ENCODE peak calls at places on chromosome 12, in nine cellular contexts. Q is sigmoid colon, O is mesothelial cell of epicardium, Z is lower leg skin, X is neural progenitor cell, C is foreskin keratinocyte, J is foreskin fibroblast, R is neural crest cell, E is K562. S is an unnamed sample.

GRCh38 chr12:44503329-44503728 is 372.8 kb downstream of the NELL2 start:
- DNase-seq in Q (no peak), O (no peak), Z (no peak), X (no peak), C (no peak), J (no peak), R (no peak), E (no peak), S (no peak)

GRCh38 chr12:56046027-56046780 is 4.5 kb downstream of the RPS26 start:
- DNase-seq in Q (no peak), O (no peak), Z (no peak), X (no peak), C (no peak), J (peak), R (no peak), E (peak), S (no peak)

GRCh38 chr12:104243551-104243950 is 28.0 kb downstream of the TXNRD1 start:
- DNase-seq in Q (no peak), O (no peak), Z (no peak), X (no peak), C (no peak), J (no peak), R (no peak), E (no peak), S (no peak)

GRCh38 chr12:95999484-95999883 is 3.3 kb upstream of the HAL start:
- DNase-seq in Q (no peak), O (no peak), Z (no peak), X (no peak), C (no peak), J (no peak), R (no peak), E (no peak), S (no peak)

GRCh38 chr12:52050116-52050770 is 999 bp upstream of the NR4A1 start:
- DNase-seq in Q (peak), O (no peak), Z (no peak), X (no peak), C (no peak), J (no peak), R (peak), E (no peak), S (no peak)

GRCh38 chr12:89706551-89707348 is 1.9 kb downstream of the ATP2B1 start:
- DNase-seq in Q (peak), O (no peak), Z (no peak), X (peak), C (no peak), J (no peak), R (no peak), E (no peak), S (no peak)

GRCh38 chr12:50024804-50025186 is 499 bp downstream of the RACGAP1 start:
- DNase-seq in Q (no peak), O (no peak), Z (no peak), X (no peak), C (no peak), J (no peak), R (no peak), E (peak), S (no peak)

GRCh38 chr12:107844312-107844921 is 69.9 kb downstream of the ASCL4 start:
- DNase-seq in Q (no peak), O (no peak), Z (no peak), X (peak), C (no peak), J (no peak), R (peak), E (no peak), S (peak)

GRCh38 chr12:57247041-57247440 is 3.9 kb downstream of the STAC3 start:
- DNase-seq in Q (no peak), O (no peak), Z (no peak), X (no peak), C (no peak), J (no peak), R (no peak), E (no peak), S (no peak)

GRCh38 chr12:41605528-41606295 is 417.6 kb downstream of the PDZRN4 start:
- DNase-seq in Q (no peak), O (no peak), Z (no peak), X (no peak), C (no peak), J (no peak), R (no peak), E (no peak), S (no peak)

GRCh38 chr12:96447256-96447655 is 42.1 kb upstream of the CFAP54 start:
- DNase-seq in Q (no peak), O (no peak), Z (no peak), X (no peak), C (no peak), J (no peak), R (no peak), E (no peak), S (no peak)

GRCh38 chr12:62865860-62866407 is 69.0 kb downstream of the PPM1H start:
- DNase-seq in Q (no peak), O (no peak), Z (no peak), X (peak), C (no peak), J (no peak), R (no peak), E (no peak), S (no peak)

GRCh38 chr12:2795291-2796186 is 769 bp downstream of the FKBP4 start:
- DNase-seq in Q (peak), O (peak), Z (peak), X (peak), C (no peak), J (peak), R (peak), E (peak), S (peak)

GRCh38 chr12:80412343-80412953 is 31.6 kb upstream of the PTPRQ start:
- DNase-seq in Q (no peak), O (no peak), Z (no peak), X (peak), C (no peak), J (peak), R (no peak), E (peak), S (no peak)

GRCh38 chr12:48336564-48336963 is 14.2 kb downstream of the ZNF641 start:
- DNase-seq in Q (no peak), O (no peak), Z (no peak), X (peak), C (no peak), J (no peak), R (no peak), E (peak), S (no peak)

DNA sequence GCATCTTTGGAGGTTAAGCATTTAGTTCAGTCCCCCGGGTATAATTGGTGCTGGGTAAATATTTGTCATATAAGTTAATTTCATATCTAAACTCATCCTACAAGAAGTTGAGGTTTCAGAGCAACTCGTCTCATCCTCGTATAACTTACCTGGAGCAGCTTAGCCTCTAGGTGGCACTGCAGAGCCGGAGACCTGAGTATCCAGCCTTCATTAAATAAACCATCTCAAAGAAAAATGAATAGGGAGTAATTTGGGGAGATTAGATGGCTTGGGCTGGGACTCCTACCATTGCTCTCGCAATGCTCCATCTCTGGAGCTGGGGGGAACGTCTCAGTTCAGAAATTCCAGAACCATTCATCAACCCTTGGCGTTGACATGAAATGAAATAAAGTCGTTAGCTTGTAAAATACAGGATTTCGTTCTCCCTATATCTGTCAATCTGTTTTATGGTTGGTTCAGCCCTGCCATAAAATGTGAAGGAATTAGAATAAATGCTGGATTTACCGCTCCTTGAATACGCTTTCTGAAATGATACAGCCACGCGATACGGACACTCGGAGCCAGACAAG is 122.9 kb upstream of the TMEM132D start:
- DNase-seq in Q (no peak), O (peak), Z (no peak), X (peak), C (no peak), J (no peak), R (peak), E (peak), S (no peak)
- TF ChIP-seq CTCF in Q (no peak), O (peak), Z (no peak), X (peak), C (peak), J (peak), R (peak), E (peak), S (no peak)

GRCh38 chr12:34604227-34604626 is 581.9 kb downstream of the ALG10 start:
- DNase-seq in Q (no peak), O (no peak), Z (no peak), X (no peak), C (no peak), J (no peak), R (no peak), E (no peak), S (no peak)
- TF ChIP-seq CTCF in Q (no peak), O (no peak), Z (no peak), X (no peak), C (no peak), J (no peak), R (no peak), E (no peak), S (no peak)

GRCh38 chr12:120363274-120363855 is 5.6 kb downstream of the MSI1 start:
- DNase-seq in Q (no peak), O (no peak), Z (no peak), X (peak), C (no peak), J (no peak), R (no peak), E (no peak), S (no peak)
- TF ChIP-seq CTCF in Q (no peak), O (no peak), Z (no peak), X (peak), C (no peak), J (no peak), R (no peak), E (no peak), S (no peak)

GRCh38 chr12:54622463-54623183 is 12.1 kb downstream of the LACRT start:
- DNase-seq in Q (no peak), O (no peak), Z (no peak), X (no peak), C (no peak), J (peak), R (no peak), E (no peak), S (no peak)
- TF ChIP-seq CTCF in Q (no peak), O (peak), Z (no peak), X (peak), C (peak), J (peak), R (peak), E (peak), S (peak)

GRCh38 chr12:98579347-98579746 is 14.1 kb upstream of the SLC25A3 start:
- DNase-seq in Q (no peak), O (no peak), Z (no peak), X (no peak), C (no peak), J (no peak), R (no peak), E (no peak), S (no peak)

GRCh38 chr12:98580695-98581094 is 12.8 kb upstream of the SLC25A3 start:
- DNase-seq in Q (no peak), O (no peak), Z (no peak), X (no peak), C (no peak), J (no peak), R (no peak), E (no peak), S (no peak)

GRCh38 chr12:98578821-98579220 is 14.7 kb upstream of the SLC25A3 start:
- DNase-seq in Q (no peak), O (no peak), Z (no peak), X (no peak), C (no peak), J (no peak), R (no peak), E (peak), S (no peak)

GRCh38 chr12:98578392-98578791 is 15.1 kb upstream of the SLC25A3 start:
- DNase-seq in Q (no peak), O (no peak), Z (no peak), X (no peak), C (no peak), J (no peak), R (no peak), E (no peak), S (no peak)

DNA sequence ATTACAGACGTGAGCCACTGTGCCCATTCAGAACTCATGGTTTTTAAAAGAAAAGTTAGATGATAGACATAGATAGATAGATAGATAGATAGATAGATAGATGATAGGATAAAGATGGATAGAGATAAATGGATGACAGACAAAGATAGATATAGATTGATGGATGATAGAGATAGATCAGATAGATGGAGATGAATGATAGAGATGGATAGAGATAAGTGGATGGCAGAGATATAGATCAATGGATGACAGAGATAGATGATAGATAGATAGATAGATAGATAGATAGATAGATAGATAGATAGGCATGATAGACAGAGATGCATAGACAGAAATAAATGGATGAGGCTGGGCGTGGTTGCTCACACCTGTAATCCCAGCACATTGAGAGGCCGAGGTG is 13.7 kb upstream of the SLC25A3 start:
- DNase-seq in Q (no peak), O (no peak), Z (no peak), X (no peak), C (no peak), J (no peak), R (no peak), E (no peak), S (no peak)
- TF ChIP-seq CTCF in Q (no peak), O (no peak), Z (no peak), X (no peak), C (no peak), J (no peak), R (no peak), E (no peak), S (no peak)

GRCh38 chr12:94754653-94755052 is 104.3 kb upstream of the TMCC3 start:
- DNase-seq in Q (no peak), O (no peak), Z (no peak), X (no peak), C (no peak), J (no peak), R (no peak), E (no peak), S (no peak)
- TF ChIP-seq CTCF in Q (no peak), O (no peak), Z (no peak), X (no peak), C (peak), J (peak), R (peak), E (no peak), S (no peak)

GRCh38 chr12:108862588-108862959 is 5.2 kb upstream of the SSH1 start:
- DNase-seq in Q (no peak), O (no peak), Z (no peak), X (no peak), C (no peak), J (no peak), R (no peak), E (no peak), S (no peak)
- TF ChIP-seq CTCF in Q (no peak), O (no peak), Z (no peak), X (no peak), C (no peak), J (no peak), R (no peak), E (no peak), S (no peak)

GRCh38 chr12:6376965-6377666 is 1.8 kb upstream of the SCNN1A start:
- DNase-seq in Q (no peak), O (no peak), Z (no peak), X (no peak), C (no peak), J (no peak), R (no peak), E (no peak), S (no peak)
- TF ChIP-seq CTCF in Q (no peak), O (no peak), Z (no peak), X (no peak), C (no peak), J (no peak), R (no peak), E (no peak), S (no peak)

DNA sequence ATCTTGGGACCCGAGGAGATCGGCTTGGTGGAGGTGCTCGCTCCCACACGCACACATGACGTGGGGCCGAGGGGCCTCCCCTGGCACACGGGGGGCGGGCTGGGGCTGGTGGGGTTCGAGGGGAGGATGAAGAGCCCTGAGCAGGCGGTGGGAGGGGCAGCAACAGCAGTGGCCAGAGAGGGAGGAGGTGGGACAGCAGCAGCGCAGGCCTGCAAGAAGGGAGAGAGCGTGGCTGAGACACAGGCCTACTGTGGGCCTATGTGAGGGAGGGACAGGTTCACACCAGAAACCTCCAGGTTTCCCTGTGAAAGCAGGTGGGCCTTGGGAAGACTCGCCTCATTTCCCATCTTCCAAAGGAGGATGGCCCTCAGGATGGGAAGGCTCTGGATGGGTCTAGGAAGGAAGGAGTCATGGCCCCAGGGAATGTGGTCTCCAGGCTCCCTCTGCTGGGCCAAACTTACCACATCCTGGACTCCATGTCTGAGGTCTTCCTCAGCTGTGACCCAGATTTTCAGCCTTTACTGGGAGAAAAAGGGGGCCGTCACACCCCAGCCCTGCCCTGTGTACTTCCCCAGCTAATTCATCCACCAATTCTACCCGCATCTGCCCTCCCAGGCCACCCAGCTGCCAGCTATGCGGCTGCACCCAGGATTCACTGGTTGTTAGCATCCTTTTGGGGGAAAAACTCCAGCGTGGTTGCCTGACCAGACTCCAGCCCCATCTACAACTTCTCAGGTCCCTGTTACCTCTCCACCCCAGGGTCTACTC is 2.8 kb downstream of the PIANP start:
- DNase-seq in Q (peak), O (peak), Z (no peak), X (peak), C (no peak), J (peak), R (peak), E (peak), S (peak)
- TF ChIP-seq CTCF in Q (no peak), O (no peak), Z (no peak), X (peak), C (peak), J (peak), R (peak), E (peak), S (peak)